ENCODE peak calls at places on chromosomes 16 and 17, in eight cellular contexts. G, F, N, Q, C, J, T and X are unnamed samples.

GRCh38 chr17:4182043-4182442 is 39.0 kb downstream of the CYB5D2 start:
- DNase-seq in G (no peak), F (no peak), N (no peak), Q (no peak), C (no peak), J (no peak), T (no peak), X (no peak)

GRCh38 chr16:708019-708418 is 2.4 kb upstream of the FBXL16 start:
- DNase-seq in G (no peak), F (no peak), N (no peak), Q (no peak), C (no peak), J (no peak), T (no peak), X (no peak)

GRCh38 chr16:8374586-8374985 is 215.7 kb downstream of the TMEM114 start:
- DNase-seq in G (no peak), F (no peak), N (no peak), Q (no peak), C (no peak), J (no peak), T (no peak), X (no peak)

GRCh38 chr17:40510328-40510648 is 8.9 kb upstream of the TNS4 start:
- DNase-seq in G (peak), F (no peak), N (no peak), Q (no peak), C (no peak), J (peak), T (no peak), X (no peak)

GRCh38 chr17:68909066-68909465 is 46.1 kb downstream of the ABCA8 start:
- DNase-seq in G (peak), F (peak), N (no peak), Q (no peak), C (peak), J (no peak), T (peak), X (peak)

GRCh38 chr17:21209511-21210175 is 4.3 kb downstream of the TMEM11 start:
- DNase-seq in G (no peak), F (no peak), N (no peak), Q (no peak), C (peak), J (no peak), T (no peak), X (no peak)

GRCh38 chr17:27807567-27808470 is 7.5 kb upstream of the NOS2 start:
- DNase-seq in G (no peak), F (no peak), N (no peak), Q (no peak), C (peak), J (peak), T (peak), X (peak)

GRCh38 chr17:49889500-49889899 is 41.6 kb upstream of the TAC4 start:
- DNase-seq in G (no peak), F (no peak), N (no peak), Q (no peak), C (no peak), J (no peak), T (no peak), X (no peak)

GRCh38 chr16:6066601-6067000 is 969.0 kb upstream of the EEF2KMT start:
- DNase-seq in G (no peak), F (no peak), N (no peak), Q (no peak), C (no peak), J (no peak), T (no peak), X (no peak)

GRCh38 chr16:28623172-28623711 is 13.4 kb upstream of the SULT1A1 start:
- DNase-seq in G (no peak), F (no peak), N (peak), Q (no peak), C (peak), J (peak), T (no peak), X (peak)

GRCh38 chr17:66954632-66955031 is 9.9 kb upstream of the CACNG4 start:
- DNase-seq in G (no peak), F (no peak), N (no peak), Q (no peak), C (no peak), J (no peak), T (no peak), X (no peak)

GRCh38 chr16:71956500-71956899 is 43.7 kb downstream of the PKD1L3 start:
- DNase-seq in G (no peak), F (no peak), N (no peak), Q (no peak), C (no peak), J (no peak), T (peak), X (no peak)

GRCh38 chr17:74268052-74268451 is 6.0 kb upstream of the DNAI2 start:
- DNase-seq in G (no peak), F (no peak), N (no peak), Q (no peak), C (peak), J (no peak), T (no peak), X (no peak)

GRCh38 chr17:35764123-35764991 is 3.7 kb downstream of the C17orf50 start:
- DNase-seq in G (peak), F (no peak), N (peak), Q (peak), C (peak), J (peak), T (peak), X (peak)

GRCh38 chr16:51148674-51149228 is 2.3 kb downstream of the SALL1 start:
- DNase-seq in G (peak), F (no peak), N (no peak), Q (no peak), C (no peak), J (no peak), T (peak), X (no peak)

GRCh38 chr17:16940116-16940881 is 31.6 kb downstream of the TNFRSF13B start:
- DNase-seq in G (no peak), F (no peak), N (peak), Q (peak), C (no peak), J (no peak), T (no peak), X (no peak)

GRCh38 chr16:26281681-26282080 is 589.9 kb downstream of the HS3ST4 start:
- DNase-seq in G (no peak), F (no peak), N (no peak), Q (no peak), C (no peak), J (no peak), T (no peak), X (no peak)

GRCh38 chr16:89924298-89924924 is 1.3 kb downstream of the TUBB3 start:
- DNase-seq in G (peak), F (no peak), N (peak), Q (peak), C (no peak), J (peak), T (peak), X (peak)

GRCh38 chr16:3038256-3038655 is 1.5 kb upstream of the BICDL2 start:
- DNase-seq in G (no peak), F (no peak), N (peak), Q (no peak), C (peak), J (no peak), T (no peak), X (no peak)

GRCh38 chr16:50695017-50696000 is 1.9 kb downstream of the NOD2 start:
- DNase-seq in G (no peak), F (no peak), N (no peak), Q (no peak), C (no peak), J (no peak), T (no peak), X (no peak)

GRCh38 chr17:77285594-77286390 is 145.0 kb downstream of the SEC14L1 start:
- DNase-seq in G (peak), F (peak), N (no peak), Q (no peak), C (peak), J (no peak), T (peak), X (no peak)

GRCh38 chr16:81715358-81716196 is 63.5 kb upstream of the PLCG2 start:
- DNase-seq in G (no peak), F (no peak), N (no peak), Q (no peak), C (no peak), J (peak), T (peak), X (peak)

GRCh38 chr16:47247691-47248090 is 103.9 kb upstream of the NETO2 start:
- DNase-seq in G (no peak), F (no peak), N (no peak), Q (peak), C (no peak), J (no peak), T (no peak), X (no peak)

GRCh38 chr17:17414316-17414937 is 62.4 kb upstream of the MED9 start:
- DNase-seq in G (peak), F (peak), N (no peak), Q (no peak), C (peak), J (no peak), T (peak), X (no peak)

GRCh38 chr16:79013004-79013403 is 587.5 kb downstream of the MAF start:
- DNase-seq in G (no peak), F (no peak), N (no peak), Q (no peak), C (no peak), J (peak), T (no peak), X (no peak)

GRCh38 chr17:8492121-8492520 is 56.4 kb downstream of the NDEL1 start:
- DNase-seq in G (no peak), F (no peak), N (no peak), Q (no peak), C (no peak), J (no peak), T (no peak), X (no peak)

GRCh38 chr17:82416771-82417170 is 1.4 kb upstream of the HEXD start:
- DNase-seq in G (no peak), F (no peak), N (no peak), Q (no peak), C (no peak), J (peak), T (no peak), X (no peak)
- TF ChIP-seq CTCF in G (peak), F (no peak), N (no peak), Q (peak), C (no peak), J (peak), T (no peak), X (no peak)

DNA sequence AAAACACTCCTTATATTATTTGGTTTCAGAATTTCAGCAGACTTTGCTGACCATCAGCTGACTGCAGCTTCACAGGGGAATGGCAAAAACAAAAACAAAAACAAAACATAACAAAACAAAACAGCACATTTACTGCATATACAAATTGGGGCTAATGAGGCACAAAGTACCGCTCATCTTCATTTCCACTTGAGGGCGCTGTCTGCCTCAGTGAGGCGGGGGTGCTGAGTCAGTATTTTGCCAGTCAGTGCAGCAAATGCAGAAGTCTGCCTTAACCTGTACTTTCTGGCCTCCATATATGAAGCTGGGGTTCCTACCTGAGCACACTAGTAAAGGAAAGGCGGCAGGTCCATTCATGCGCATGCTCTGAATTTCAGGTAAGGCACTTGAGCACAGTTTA is 13.5 kb upstream of the DYNLRB2 start:
- DNase-seq in G (peak), F (no peak), N (peak), Q (peak), C (no peak), J (peak), T (peak), X (peak)
- TF ChIP-seq CTCF in G (peak), F (peak), N (peak), Q (peak), C (no peak), J (peak), T (peak), X (peak)

GRCh38 chr16:19114359-19115147 is 789 bp downstream of the ITPRIPL2 start:
- DNase-seq in G (peak), F (no peak), N (peak), Q (peak), C (peak), J (no peak), T (peak), X (peak)
- TF ChIP-seq CTCF in G (no peak), F (peak), N (no peak), Q (no peak), C (no peak), J (no peak), T (no peak), X (no peak)

DNA sequence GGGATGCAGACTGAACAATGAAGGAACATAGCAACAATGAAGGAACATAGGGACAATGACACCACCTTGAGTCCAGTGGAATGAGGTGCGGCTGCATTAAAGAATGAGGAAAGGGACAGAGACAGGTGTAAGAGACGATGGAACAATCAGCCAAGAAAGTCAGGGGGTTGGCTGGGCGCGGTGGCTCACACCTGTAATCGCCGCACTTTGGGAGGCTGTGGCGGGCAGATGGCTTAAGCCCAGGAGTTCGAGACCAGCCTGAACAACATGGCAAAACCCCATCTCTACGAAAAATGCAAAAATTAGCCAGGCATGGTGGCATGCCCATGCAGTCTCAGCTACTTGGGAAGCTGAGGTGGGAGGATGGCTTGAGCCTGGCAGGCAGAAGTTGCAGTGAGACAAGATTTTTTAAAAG is 13.6 kb upstream of the CBFB start:
- DNase-seq in G (no peak), F (no peak), N (no peak), Q (no peak), C (no peak), J (peak), T (no peak), X (no peak)
- TF ChIP-seq CTCF in G (peak), F (no peak), N (no peak), Q (peak), C (peak), J (peak), T (no peak), X (no peak)

GRCh38 chr16:15748654-15749053 is 98.6 kb downstream of the NDE1 start:
- DNase-seq in G (no peak), F (no peak), N (no peak), Q (no peak), C (no peak), J (no peak), T (no peak), X (no peak)

GRCh38 chr16:15749985-15750384 is 99.9 kb downstream of the NDE1 start:
- DNase-seq in G (no peak), F (no peak), N (no peak), Q (no peak), C (no peak), J (no peak), T (no peak), X (no peak)

GRCh38 chr16:15749371-15749770 is 99.3 kb downstream of the NDE1 start:
- DNase-seq in G (no peak), F (no peak), N (no peak), Q (no peak), C (no peak), J (no peak), T (no peak), X (no peak)

GRCh38 chr16:15746332-15746731 is 96.3 kb downstream of the NDE1 start:
- DNase-seq in G (no peak), F (no peak), N (no peak), Q (no peak), C (no peak), J (no peak), T (no peak), X (no peak)

GRCh38 chr16:15747937-15748336 is 97.9 kb downstream of the NDE1 start:
- DNase-seq in G (no peak), F (no peak), N (no peak), Q (no peak), C (no peak), J (no peak), T (no peak), X (no peak)
- TF ChIP-seq CTCF in G (no peak), F (no peak), N (no peak), Q (no peak), C (no peak), J (no peak), T (no peak), X (no peak)

GRCh38 chr17:55825213-55825612 is 74.4 kb downstream of the PCTP start:
- DNase-seq in G (no peak), F (no peak), N (no peak), Q (peak), C (no peak), J (no peak), T (no peak), X (no peak)
- TF ChIP-seq CTCF in G (no peak), F (no peak), N (no peak), Q (peak), C (peak), J (peak), T (peak), X (peak)

DNA sequence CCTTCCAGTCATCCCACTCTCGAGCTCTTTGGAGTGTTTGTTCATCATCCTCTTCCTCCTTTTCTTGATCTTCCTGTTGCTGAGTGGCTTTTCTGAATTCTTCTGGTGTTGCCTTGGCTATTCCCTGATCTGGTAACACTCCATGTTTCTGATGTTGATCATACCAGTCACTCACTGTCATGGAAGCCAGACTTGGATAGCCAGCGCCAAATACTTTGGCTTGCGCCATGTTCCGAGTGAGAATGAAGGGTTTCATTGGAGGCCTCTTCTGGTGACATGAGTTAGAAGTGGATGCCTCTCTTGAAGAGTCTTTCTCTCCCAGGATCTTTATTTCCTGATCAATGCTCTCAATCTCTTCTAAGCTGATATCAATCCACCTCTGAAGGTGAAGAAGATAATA is 31.2 kb downstream of the TEX14 start:
- DNase-seq in G (no peak), F (no peak), N (no peak), Q (no peak), C (no peak), J (no peak), T (no peak), X (no peak)
- TF ChIP-seq CTCF in G (no peak), F (no peak), N (no peak), Q (no peak), C (no peak), J (no peak), T (no peak), X (no peak)

DNA sequence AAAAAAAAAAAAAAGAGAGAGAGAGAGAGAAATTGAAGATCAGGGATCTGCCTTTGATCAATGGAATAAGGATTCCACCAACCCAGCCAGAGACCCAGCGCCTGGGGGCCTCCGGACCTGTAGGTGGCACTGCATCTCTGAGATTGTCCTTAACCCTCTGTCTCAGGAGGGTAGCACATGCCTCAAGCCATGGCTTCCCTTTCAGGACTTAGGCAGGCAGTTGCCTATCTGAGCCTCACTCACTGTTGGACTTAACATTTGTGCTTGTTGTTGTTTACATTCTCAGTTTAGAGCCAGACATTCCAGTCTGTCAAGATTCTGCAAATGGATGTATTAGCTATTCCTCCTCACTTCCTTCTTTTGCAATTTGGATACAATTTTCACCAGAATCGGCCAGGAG is 5.1 kb upstream of the SCNN1B start:
- DNase-seq in G (no peak), F (no peak), N (peak), Q (peak), C (no peak), J (peak), T (peak), X (peak)
- TF ChIP-seq CTCF in G (no peak), F (no peak), N (no peak), Q (peak), C (no peak), J (peak), T (peak), X (peak)

DNA sequence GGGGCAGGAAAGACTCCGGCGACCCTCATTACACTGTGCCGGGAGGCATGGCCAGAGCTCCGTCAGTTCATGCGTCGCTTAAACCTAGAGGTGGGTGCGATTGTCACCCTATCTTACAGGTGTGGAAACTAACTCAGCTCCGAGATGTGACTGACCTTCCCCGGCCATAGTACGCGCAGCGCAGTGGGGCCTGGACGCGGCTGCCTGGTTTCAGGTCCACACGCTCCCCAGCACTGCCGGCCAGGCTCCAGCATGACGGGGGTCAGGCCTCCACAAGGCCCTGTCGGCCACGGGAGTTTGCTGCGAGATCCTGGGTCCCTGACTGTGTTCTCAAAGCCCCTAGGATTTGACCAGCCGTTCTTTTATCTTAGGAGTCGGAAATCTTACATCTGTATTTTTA is 34.4 kb downstream of the JPH3 start:
- DNase-seq in G (no peak), F (no peak), N (no peak), Q (no peak), C (no peak), J (no peak), T (no peak), X (no peak)
- TF ChIP-seq CTCF in G (no peak), F (no peak), N (no peak), Q (no peak), C (no peak), J (peak), T (no peak), X (no peak)

GRCh38 chr17:81932333-81932983 is 4.6 kb downstream of the PYCR1 start:
- DNase-seq in G (no peak), F (no peak), N (no peak), Q (no peak), C (no peak), J (no peak), T (no peak), X (no peak)
- TF ChIP-seq CTCF in G (no peak), F (no peak), N (no peak), Q (no peak), C (no peak), J (no peak), T (no peak), X (no peak)